ENCODE peak calls at places on chromosomes 3 and 15, in six cellular contexts. E is heart left ventricle, P is GM12864, B is dorsolateral prefrontal cortex, V is transverse colon, T is AG09319. F is an unnamed sample.

GRCh38 chr15:97961067-97961954 is 808 bp downstream of the ARRDC4 start:
- DNase-seq in E (peak), P (no peak), B (peak), V (peak), T (no peak), F (peak)

GRCh38 chr15:76056931-76057330 is 2.9 kb upstream of the TMEM266 start:
- DNase-seq in E (no peak), P (peak), B (no peak), V (no peak), T (no peak), F (peak)

GRCh38 chr15:101008158-101009139 is 89.3 kb downstream of the LRRK1 start:
- DNase-seq in E (peak), P (peak), B (peak), V (peak), T (no peak), F (peak)

GRCh38 chr15:60574801-60575631 is 96.1 kb upstream of the ICE2 start:
- DNase-seq in E (no peak), P (no peak), B (no peak), V (no peak), T (no peak), F (no peak)

GRCh38 chr3:38650248-38650940 is 907 bp upstream of the SCN5A start:
- DNase-seq in E (no peak), P (no peak), B (no peak), V (no peak), T (no peak), F (peak)

GRCh38 chr3:44323341-44323955 is 15.1 kb upstream of the TCAIM start:
- DNase-seq in E (no peak), P (peak), B (peak), V (peak), T (peak), F (peak)

GRCh38 chr3:54950391-54951003 is 22.6 kb upstream of the LRTM1 start:
- DNase-seq in E (no peak), P (no peak), B (no peak), V (no peak), T (no peak), F (no peak)

GRCh38 chr3:40366203-40367162 is 20.5 kb upstream of the ENTPD3 start:
- DNase-seq in E (no peak), P (no peak), B (no peak), V (no peak), T (peak), F (no peak)

GRCh38 chr15:39788800-39789565 is 6.3 kb upstream of the FSIP1 start:
- DNase-seq in E (no peak), P (no peak), B (no peak), V (no peak), T (no peak), F (no peak)

GRCh38 chr3:4529901-4530588 is 36.9 kb downstream of the ITPR1 start:
- DNase-seq in E (no peak), P (no peak), B (no peak), V (no peak), T (no peak), F (no peak)

GRCh38 chr3:176376531-176376930 is 820.8 kb downstream of the TBL1XR1 start:
- DNase-seq in E (no peak), P (no peak), B (no peak), V (no peak), T (no peak), F (no peak)

GRCh38 chr15:49242820-49243219 is 72.8 kb downstream of the GALK2 start:
- DNase-seq in E (no peak), P (no peak), B (no peak), V (no peak), T (peak), F (no peak)

GRCh38 chr15:99143230-99143629 is 38.4 kb downstream of the SYNM start:
- DNase-seq in E (no peak), P (no peak), B (no peak), V (no peak), T (no peak), F (no peak)

GRCh38 chr3:161305095-161305991 is 66.0 kb downstream of the SPTSSB start:
- DNase-seq in E (no peak), P (no peak), B (no peak), V (no peak), T (no peak), F (no peak)

GRCh38 chr15:66472176-66472999 is 25.2 kb downstream of the SNAPC5 start:
- DNase-seq in E (no peak), P (peak), B (no peak), V (peak), T (peak), F (peak)

GRCh38 chr15:52805351-52806283 is 15.5 kb upstream of the ONECUT1 start:
- DNase-seq in E (no peak), P (no peak), B (no peak), V (no peak), T (no peak), F (peak)

GRCh38 chr3:12302564-12302963 is 13.7 kb downstream of the PPARG start:
- DNase-seq in E (no peak), P (no peak), B (no peak), V (no peak), T (no peak), F (no peak)

GRCh38 chr3:110664148-110664547 is 407.5 kb upstream of the NECTIN3 start:
- DNase-seq in E (no peak), P (no peak), B (no peak), V (no peak), T (no peak), F (no peak)

GRCh38 chr3:19866751-19867347 is 67.2 kb downstream of the EFHB start:
- DNase-seq in E (no peak), P (peak), B (no peak), V (peak), T (peak), F (peak)

GRCh38 chr3:99866167-99866810 is 48.6 kb downstream of the CMSS1 start:
- DNase-seq in E (no peak), P (no peak), B (no peak), V (no peak), T (no peak), F (no peak)

GRCh38 chr3:130973401-130973800 is 53.2 kb downstream of the ASTE1 start:
- DNase-seq in E (no peak), P (no peak), B (no peak), V (no peak), T (no peak), F (no peak)

GRCh38 chr3:50415813-50416212 is 56.5 kb upstream of the TMEM115 start:
- DNase-seq in E (no peak), P (no peak), B (no peak), V (no peak), T (no peak), F (no peak)

GRCh38 chr3:46214751-46215352 is 6.7 kb upstream of the CCR1 start:
- DNase-seq in E (no peak), P (no peak), B (no peak), V (no peak), T (no peak), F (no peak)

GRCh38 chr3:136377499-136377898 is 127.4 kb downstream of the PCCB start:
- DNase-seq in E (no peak), P (no peak), B (no peak), V (no peak), T (no peak), F (no peak)

GRCh38 chr3:53812434-53812833 is 33.8 kb downstream of the CHDH start:
- DNase-seq in E (no peak), P (no peak), B (no peak), V (no peak), T (no peak), F (no peak)
- TF ChIP-seq CTCF in E (no peak), P (peak), B (no peak), V (no peak), T (no peak), F (no peak)

DNA sequence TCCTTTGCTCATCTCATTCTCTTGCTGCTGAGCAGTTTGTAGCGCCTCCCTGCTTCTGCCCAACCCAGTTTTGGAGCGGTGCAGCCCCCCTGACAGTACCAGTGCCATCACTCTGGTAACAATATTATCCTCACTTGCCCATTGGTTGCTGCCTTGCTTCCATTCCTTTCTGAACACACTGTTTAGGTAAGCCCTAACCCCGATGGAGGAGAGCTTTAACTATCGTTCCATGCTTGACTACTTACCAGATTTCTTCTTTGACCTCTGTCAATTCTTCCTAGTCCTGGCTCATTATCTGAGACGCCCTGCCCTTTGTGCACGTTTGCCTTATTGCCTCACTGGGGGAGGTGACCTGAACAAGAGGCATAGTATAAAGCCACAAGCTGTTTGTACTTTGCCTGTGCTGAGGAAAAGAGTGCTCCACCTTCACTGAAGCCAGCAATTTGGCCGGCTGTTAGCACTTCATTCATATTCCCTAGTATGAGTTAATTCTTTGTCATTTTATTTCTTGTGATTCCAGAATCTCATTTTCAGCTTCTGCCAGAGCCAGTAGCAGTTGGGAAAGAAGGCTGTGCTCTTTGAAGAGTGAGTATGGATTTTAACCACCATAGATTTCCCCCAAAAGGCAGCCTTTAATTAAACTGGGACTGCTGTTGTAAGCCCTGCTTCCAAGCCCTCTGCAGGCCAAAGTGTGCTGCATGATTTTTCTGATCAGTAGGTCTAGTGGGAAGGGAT is 11.9 kb downstream of the ABHD6 start:
- DNase-seq in E (no peak), P (no peak), B (no peak), V (peak), T (no peak), F (no peak)
- TF ChIP-seq CTCF in E (no peak), P (no peak), B (no peak), V (peak), T (peak), F (no peak)

DNA sequence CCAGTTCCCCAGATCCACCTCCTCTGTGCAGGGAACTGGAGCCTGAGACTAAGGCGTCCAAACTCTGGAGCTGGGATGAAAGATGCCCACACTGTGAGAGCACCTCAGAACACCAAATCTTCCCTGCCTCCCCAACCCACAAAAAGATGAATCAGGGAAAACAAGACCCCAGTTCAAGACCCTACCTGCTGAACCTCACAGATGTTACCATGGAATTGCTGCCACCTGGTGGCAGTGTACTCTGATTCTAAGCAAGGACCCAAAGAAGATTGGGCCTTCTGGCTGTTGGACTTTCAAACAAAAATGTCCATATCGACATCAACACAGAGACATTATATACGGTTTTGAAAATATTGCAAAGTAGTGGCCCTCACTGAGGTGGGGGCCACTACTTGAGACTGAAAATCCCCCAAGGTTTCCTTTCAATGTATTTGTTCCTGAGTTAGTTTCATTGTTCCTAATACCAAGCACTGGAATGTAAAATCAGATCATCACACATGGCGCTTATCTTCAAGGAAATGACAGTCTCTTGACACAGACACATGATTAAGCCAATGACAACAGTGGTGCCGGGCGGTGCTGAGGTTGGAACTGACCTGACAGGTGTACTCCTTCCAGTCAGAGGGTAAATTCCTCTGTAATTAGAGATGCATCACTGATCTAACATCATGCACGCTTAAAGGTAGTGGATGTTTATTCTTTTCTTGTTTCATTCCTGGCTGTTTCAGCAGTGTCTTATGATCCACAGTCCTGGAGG is 67.6 kb downstream of the SLC6A11 start:
- DNase-seq in E (no peak), P (no peak), B (no peak), V (no peak), T (no peak), F (peak)
- TF ChIP-seq CTCF in E (peak), P (peak), B (peak), V (peak), T (peak), F (peak)

GRCh38 chr15:28122038-28122949 is 23.2 kb upstream of the OCA2 start:
- DNase-seq in E (peak), P (no peak), B (no peak), V (no peak), T (no peak), F (no peak)

GRCh38 chr15:28125673-28126651 is 26.8 kb upstream of the OCA2 start:
- DNase-seq in E (peak), P (peak), B (no peak), V (no peak), T (peak), F (no peak)

GRCh38 chr15:28120359-28120640 is 21.2 kb upstream of the OCA2 start:
- DNase-seq in E (no peak), P (no peak), B (no peak), V (no peak), T (no peak), F (no peak)

GRCh38 chr15:28124841-28125240 is 25.7 kb upstream of the OCA2 start:
- DNase-seq in E (peak), P (no peak), B (no peak), V (no peak), T (no peak), F (no peak)

GRCh38 chr15:28123408-28124023 is 24.4 kb upstream of the OCA2 start:
- DNase-seq in E (peak), P (peak), B (peak), V (peak), T (no peak), F (peak)
- TF ChIP-seq CTCF in E (peak), P (peak), B (peak), V (peak), T (peak), F (peak)

GRCh38 chr3:24149032-24149431 is 203.9 kb downstream of the NR1D2 start:
- DNase-seq in E (no peak), P (no peak), B (no peak), V (no peak), T (no peak), F (no peak)
- TF ChIP-seq CTCF in E (no peak), P (peak), B (no peak), V (no peak), T (no peak), F (no peak)

GRCh38 chr3:139374099-139374498 is 15.3 kb downstream of the COPB2 start:
- DNase-seq in E (no peak), P (no peak), B (no peak), V (no peak), T (no peak), F (no peak)

GRCh38 chr3:139380575-139380974 is 8.9 kb downstream of the COPB2 start:
- DNase-seq in E (no peak), P (no peak), B (no peak), V (no peak), T (no peak), F (no peak)

GRCh38 chr3:139378587-139378986 is 10.9 kb downstream of the COPB2 start:
- DNase-seq in E (no peak), P (no peak), B (no peak), V (no peak), T (no peak), F (no peak)

GRCh38 chr3:139377378-139377777 is 12.1 kb downstream of the COPB2 start:
- DNase-seq in E (no peak), P (no peak), B (no peak), V (no peak), T (no peak), F (no peak)
- TF ChIP-seq CTCF in E (no peak), P (no peak), B (no peak), V (no peak), T (no peak), F (no peak)

DNA sequence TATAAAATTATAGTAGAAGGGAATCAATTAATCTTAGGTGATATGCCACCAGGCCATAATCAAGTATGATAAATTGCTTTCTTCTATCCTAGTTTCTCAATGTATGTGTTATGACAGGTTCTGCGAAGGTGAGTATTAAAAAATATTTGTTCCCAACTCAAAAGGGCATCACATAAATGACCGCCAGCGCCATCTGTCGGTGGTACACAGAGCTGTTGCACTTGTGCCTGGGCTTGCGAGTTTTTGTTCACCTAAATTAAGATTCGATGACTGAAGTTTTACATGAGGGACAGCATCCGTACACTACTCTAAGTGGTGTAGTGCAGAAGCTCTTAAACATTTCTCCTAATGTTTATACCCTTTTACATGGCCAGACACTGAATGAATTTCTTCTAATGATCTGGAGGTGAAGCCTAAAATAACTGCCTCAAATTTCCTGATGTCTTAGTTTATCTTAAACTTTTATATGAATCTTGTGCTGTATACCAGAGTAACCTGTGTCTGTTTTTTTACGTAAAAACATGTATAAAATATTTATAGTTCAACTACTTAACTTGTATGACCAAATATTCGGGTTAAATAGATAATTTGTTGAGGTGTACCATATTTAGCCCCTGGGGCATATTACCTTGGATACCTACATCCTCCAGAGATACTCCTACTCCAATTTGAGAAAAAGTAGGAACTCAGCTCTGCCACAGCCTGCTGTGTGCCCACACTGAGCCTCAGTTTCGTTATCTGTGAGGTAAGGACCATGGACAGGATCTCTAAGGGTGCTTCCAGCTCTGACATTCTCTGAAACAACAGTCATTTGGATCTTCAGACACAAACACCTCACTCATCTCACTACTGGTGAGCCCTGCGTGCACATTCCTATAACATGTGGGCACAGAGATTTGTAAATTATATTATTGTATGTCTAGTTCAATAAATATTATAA is 365.6 kb downstream of the MAGI1 start:
- DNase-seq in E (peak), P (peak), B (peak), V (peak), T (peak), F (peak)
- TF ChIP-seq CTCF in E (peak), P (peak), B (peak), V (peak), T (peak), F (peak)

GRCh38 chr3:113685956-113686721 is 10.3 kb downstream of the USF3 start:
- DNase-seq in E (no peak), P (no peak), B (no peak), V (no peak), T (peak), F (no peak)
- TF ChIP-seq CTCF in E (no peak), P (no peak), B (no peak), V (no peak), T (peak), F (no peak)

F was measured in GM13976.